ENCODE peak calls at places on chromosomes 7 and 10, in seven cellular contexts. One of them, this sample, is unnamed.
A peak's percentile ranks its signal among the peaks of the same experiment; 100 is the strongest.

GRCh38 chr10:794382-794956 is 105.0 kb upstream of the DIP2C start:
- DNase-seq in stimulated activated CD4-positive, alpha-beta T cell treated with anti-CD3 and anti-CD28 coated beads, Interleukin-4, amount 100 ng/mL, for 1 hour: no peak
- DNase-seq in fibroblast of gingiva: peak; percentile 18
- DNase-seq in NCI-H1092 treated with DMSO at 0.1 percent for 48 hours: no peak
- DNase-seq in amniotic stem cell: no peak
- DNase-seq in EL: peak; percentile 39
- DNase-seq in stimulated activated naive CD4-positive, alpha-beta T cell: no peak
- DNase-seq in this sample: no peak

GRCh38 chr10:122290334-122290733 is 19.2 kb downstream of the BTBD16 start:
- DNase-seq in fibroblast of gingiva: no peak
- DNase-seq in stimulated activated CD4-positive, alpha-beta T cell treated with anti-CD3 and anti-CD28 coated beads, Interleukin-4, amount 100 ng/mL, for 1 hour: no peak
- DNase-seq in stimulated activated naive CD4-positive, alpha-beta T cell: no peak
- DNase-seq in amniotic stem cell: no peak
- DNase-seq in NCI-H1092 treated with DMSO at 0.1 percent for 48 hours: no peak
- DNase-seq in EL: no peak
- DNase-seq in this sample: no peak

GRCh38 chr10:123245264-123245663 is 91.1 kb downstream of the BUB3 start:
- DNase-seq in EL: no peak
- DNase-seq in stimulated activated naive CD4-positive, alpha-beta T cell: no peak
- DNase-seq in fibroblast of gingiva: no peak
- DNase-seq in stimulated activated CD4-positive, alpha-beta T cell treated with anti-CD3 and anti-CD28 coated beads, Interleukin-4, amount 100 ng/mL, for 1 hour: no peak
- DNase-seq in NCI-H1092 treated with DMSO at 0.1 percent for 48 hours: no peak
- DNase-seq in amniotic stem cell: no peak
- DNase-seq in this sample: no peak

GRCh38 chr7:110186334-110186733 is 904.6 kb upstream of the LRRN3 start:
- DNase-seq in fibroblast of gingiva: no peak
- DNase-seq in stimulated activated CD4-positive, alpha-beta T cell treated with anti-CD3 and anti-CD28 coated beads, Interleukin-4, amount 100 ng/mL, for 1 hour: no peak
- DNase-seq in NCI-H1092 treated with DMSO at 0.1 percent for 48 hours: no peak
- DNase-seq in EL: no peak
- DNase-seq in amniotic stem cell: no peak
- DNase-seq in stimulated activated naive CD4-positive, alpha-beta T cell: no peak
- DNase-seq in this sample: no peak

GRCh38 chr7:121076350-121077164 is 88.0 kb downstream of the CPED1 start:
- DNase-seq in fibroblast of gingiva: peak; percentile 20
- DNase-seq in stimulated activated naive CD4-positive, alpha-beta T cell: no peak
- DNase-seq in stimulated activated CD4-positive, alpha-beta T cell treated with anti-CD3 and anti-CD28 coated beads, Interleukin-4, amount 100 ng/mL, for 1 hour: no peak
- DNase-seq in EL: peak; percentile 80
- DNase-seq in NCI-H1092 treated with DMSO at 0.1 percent for 48 hours: no peak
- DNase-seq in amniotic stem cell: peak; percentile 5
- DNase-seq in this sample: no peak

GRCh38 chr10:22713853-22714523 is 390 bp downstream of the PIP4K2A start:
- DNase-seq in stimulated activated CD4-positive, alpha-beta T cell treated with anti-CD3 and anti-CD28 coated beads, Interleukin-4, amount 100 ng/mL, for 1 hour: peak; percentile 48
- DNase-seq in EL: peak; percentile 34
- DNase-seq in NCI-H1092 treated with DMSO at 0.1 percent for 48 hours: peak; percentile 9
- DNase-seq in stimulated activated naive CD4-positive, alpha-beta T cell: peak; percentile 67
- DNase-seq in amniotic stem cell: no peak
- DNase-seq in fibroblast of gingiva: peak; percentile 6
- DNase-seq in this sample: no peak

GRCh38 chr10:7412482-7413251 is 1.8 kb upstream of the SFMBT2 start:
- DNase-seq in NCI-H1092 treated with DMSO at 0.1 percent for 48 hours: no peak
- DNase-seq in amniotic stem cell: no peak
- DNase-seq in stimulated activated naive CD4-positive, alpha-beta T cell: no peak
- DNase-seq in stimulated activated CD4-positive, alpha-beta T cell treated with anti-CD3 and anti-CD28 coated beads, Interleukin-4, amount 100 ng/mL, for 1 hour: peak; percentile 45
- DNase-seq in fibroblast of gingiva: no peak
- DNase-seq in EL: no peak
- DNase-seq in this sample: no peak

GRCh38 chr10:91907914-91908357 is 1.4 kb downstream of the FGFBP3 start:
- DNase-seq in amniotic stem cell: no peak
- DNase-seq in NCI-H1092 treated with DMSO at 0.1 percent for 48 hours: no peak
- DNase-seq in stimulated activated CD4-positive, alpha-beta T cell treated with anti-CD3 and anti-CD28 coated beads, Interleukin-4, amount 100 ng/mL, for 1 hour: no peak
- DNase-seq in stimulated activated naive CD4-positive, alpha-beta T cell: peak; percentile 50
- DNase-seq in fibroblast of gingiva: peak; percentile 3
- DNase-seq in EL: no peak
- DNase-seq in this sample: no peak

GRCh38 chr10:72336259-72337038 is 18.3 kb downstream of the DNAJB12 start:
- DNase-seq in amniotic stem cell: no peak
- DNase-seq in fibroblast of gingiva: no peak
- DNase-seq in NCI-H1092 treated with DMSO at 0.1 percent for 48 hours: no peak
- DNase-seq in stimulated activated naive CD4-positive, alpha-beta T cell: no peak
- DNase-seq in EL: no peak
- DNase-seq in stimulated activated CD4-positive, alpha-beta T cell treated with anti-CD3 and anti-CD28 coated beads, Interleukin-4, amount 100 ng/mL, for 1 hour: no peak
- DNase-seq in this sample: no peak

GRCh38 chr7:151899513-151900360 is 22.8 kb upstream of the PRKAG2 start:
- DNase-seq in EL: no peak
- DNase-seq in NCI-H1092 treated with DMSO at 0.1 percent for 48 hours: no peak
- DNase-seq in fibroblast of gingiva: no peak
- DNase-seq in stimulated activated naive CD4-positive, alpha-beta T cell: no peak
- DNase-seq in stimulated activated CD4-positive, alpha-beta T cell treated with anti-CD3 and anti-CD28 coated beads, Interleukin-4, amount 100 ng/mL, for 1 hour: no peak
- DNase-seq in amniotic stem cell: no peak
- DNase-seq in this sample: no peak

GRCh38 chr7:14888904-14889482 is 13.6 kb downstream of the DGKB start:
- DNase-seq in NCI-H1092 treated with DMSO at 0.1 percent for 48 hours: no peak
- DNase-seq in amniotic stem cell: no peak
- DNase-seq in stimulated activated CD4-positive, alpha-beta T cell treated with anti-CD3 and anti-CD28 coated beads, Interleukin-4, amount 100 ng/mL, for 1 hour: no peak
- DNase-seq in fibroblast of gingiva: no peak
- DNase-seq in EL: no peak
- DNase-seq in stimulated activated naive CD4-positive, alpha-beta T cell: no peak
- DNase-seq in this sample: no peak

GRCh38 chr7:17099083-17099973 is 199.1 kb upstream of the AHR start:
- DNase-seq in stimulated activated CD4-positive, alpha-beta T cell treated with anti-CD3 and anti-CD28 coated beads, Interleukin-4, amount 100 ng/mL, for 1 hour: no peak
- DNase-seq in stimulated activated naive CD4-positive, alpha-beta T cell: no peak
- DNase-seq in NCI-H1092 treated with DMSO at 0.1 percent for 48 hours: no peak
- DNase-seq in fibroblast of gingiva: peak; percentile 85
- DNase-seq in amniotic stem cell: no peak
- DNase-seq in EL: peak; percentile 14
- DNase-seq in this sample: no peak

GRCh38 chr7:42074079-42074478 is 162.9 kb downstream of the GLI3 start:
- DNase-seq in NCI-H1092 treated with DMSO at 0.1 percent for 48 hours: no peak
- DNase-seq in stimulated activated CD4-positive, alpha-beta T cell treated with anti-CD3 and anti-CD28 coated beads, Interleukin-4, amount 100 ng/mL, for 1 hour: no peak
- DNase-seq in stimulated activated naive CD4-positive, alpha-beta T cell: no peak
- DNase-seq in amniotic stem cell: no peak
- DNase-seq in fibroblast of gingiva: peak; percentile 19
- DNase-seq in EL: no peak
- DNase-seq in this sample: no peak

GRCh38 chr7:1558181-1558811 is 2.3 kb upstream of the TMEM184A start:
- DNase-seq in fibroblast of gingiva: no peak
- DNase-seq in NCI-H1092 treated with DMSO at 0.1 percent for 48 hours: no peak
- DNase-seq in stimulated activated CD4-positive, alpha-beta T cell treated with anti-CD3 and anti-CD28 coated beads, Interleukin-4, amount 100 ng/mL, for 1 hour: no peak
- DNase-seq in amniotic stem cell: no peak
- DNase-seq in EL: peak; percentile 32
- DNase-seq in stimulated activated naive CD4-positive, alpha-beta T cell: no peak
- DNase-seq in this sample: no peak

This sample was measured in central memory CD4-positive, alpha-beta T cell.